ENCODE peak calls at places on chromosomes 16 and 17, in seven cellular contexts. A, R, V, T, F, S and O are unnamed samples.

GRCh38 chr17:61211233-61211632 is 188.4 kb upstream of the TBX2 start:
- DNase-seq in F (no peak), V (no peak), T (no peak), A (no peak), S (peak), R (no peak), O (no peak)

GRCh38 chr17:49574283-49574892 is 1.3 kb upstream of the NXPH3 start:
- DNase-seq in S (no peak), T (no peak), R (no peak), F (no peak), A (no peak), V (no peak), O (no peak)

GRCh38 chr16:68446941-68447675 is 1.2 kb downstream of the SMPD3 start:
- DNase-seq in V (peak), S (peak), A (no peak), R (no peak), T (no peak), F (no peak), O (no peak)

GRCh38 chr17:74950207-74950606 is 14.5 kb downstream of the OTOP3 start:
- DNase-seq in F (no peak), T (no peak), A (no peak), V (no peak), R (no peak), S (no peak), O (no peak)

GRCh38 chr17:45722161-45722560 is 62.0 kb upstream of the CRHR1 start:
- DNase-seq in V (peak), A (peak), F (no peak), S (peak), R (peak), T (no peak), O (peak)

GRCh38 chr16:52466998-52467397 is 79.9 kb downstream of the TOX3 start:
- DNase-seq in A (no peak), V (no peak), T (no peak), S (no peak), R (no peak), F (no peak), O (no peak)

GRCh38 chr17:35129154-35129972 is 7.9 kb downstream of the FNDC8 start:
- DNase-seq in T (no peak), R (no peak), F (no peak), A (peak), V (no peak), S (no peak), O (no peak)

GRCh38 chr17:62824290-62825135 is 16.4 kb upstream of the MARCHF10 start:
- DNase-seq in F (no peak), T (no peak), A (peak), S (peak), V (no peak), R (peak), O (no peak)

GRCh38 chr16:88703486-88704309 is 2.5 kb downstream of the RNF166 start:
- DNase-seq in F (no peak), T (peak), V (peak), R (no peak), S (no peak), A (no peak), O (no peak)

GRCh38 chr17:57944796-57945362 is 10.3 kb downstream of the CUEDC1 start:
- DNase-seq in V (no peak), A (no peak), R (no peak), F (no peak), T (no peak), S (no peak), O (no peak)

GRCh38 chr16:68644715-68645493 is at the start of gene CDH3:
- DNase-seq in T (peak), R (no peak), A (no peak), V (no peak), F (peak), S (peak), O (peak)

GRCh38 chr17:17416400-17417360 is 60.1 kb upstream of the MED9 start:
- DNase-seq in A (peak), T (peak), V (no peak), S (no peak), R (peak), F (no peak), O (no peak)

GRCh38 chr16:1225051-1225451 is at the start of gene TPSG1:
- DNase-seq in S (no peak), V (no peak), T (peak), R (no peak), F (no peak), A (no peak), O (no peak)

GRCh38 chr16:9159839-9160550 is 68.6 kb downstream of the HAPSTR1 start:
- DNase-seq in V (no peak), A (peak), S (peak), T (peak), F (peak), R (peak), O (peak)

GRCh38 chr17:73901661-73902415 is 257.6 kb upstream of the SDK2 start:
- DNase-seq in V (peak), A (no peak), R (no peak), T (peak), F (peak), S (peak), O (no peak)

GRCh38 chr16:24995469-24995868 is 19.7 kb downstream of the ARHGAP17 start:
- DNase-seq in S (no peak), V (no peak), F (no peak), R (peak), A (no peak), T (no peak), O (no peak)

GRCh38 chr17:48174833-48175232 is 67.3 kb downstream of the SNX11 start:
- DNase-seq in S (no peak), R (no peak), F (no peak), V (no peak), A (no peak), T (no peak), O (no peak)

GRCh38 chr16:81863630-81864352 is 84.7 kb downstream of the PLCG2 start:
- DNase-seq in F (no peak), A (no peak), T (no peak), V (no peak), S (peak), R (no peak), O (peak)

GRCh38 chr16:87248704-87249103 is 68.5 kb downstream of the C16orf95 start:
- DNase-seq in V (no peak), R (no peak), A (no peak), S (no peak), T (no peak), F (no peak), O (no peak)

GRCh38 chr16:19242987-19243386 is 42.5 kb upstream of the CLEC19A start:
- DNase-seq in F (no peak), S (no peak), T (no peak), V (no peak), A (no peak), R (peak), O (no peak)

GRCh38 chr17:76940738-76941350 is 72.6 kb downstream of the MGAT5B start:
- DNase-seq in R (peak), V (no peak), A (no peak), F (no peak), T (no peak), S (peak), O (no peak)

GRCh38 chr17:1188812-1189211 is 9.0 kb upstream of the ABR start:
- DNase-seq in S (no peak), F (no peak), A (peak), T (peak), R (no peak), V (no peak), O (no peak)

GRCh38 chr16:4800290-4801041 is 2.0 kb downstream of the ROGDI start:
- DNase-seq in A (no peak), V (peak), R (no peak), T (peak), S (no peak), F (no peak), O (peak)

GRCh38 chr17:953767-954166 is 25.8 kb downstream of the NXN start:
- DNase-seq in V (no peak), F (no peak), A (no peak), T (no peak), S (no peak), R (no peak), O (no peak)

GRCh38 chr17:74177018-74177450 is 26.4 kb upstream of the RPL38 start:
- DNase-seq in T (no peak), V (peak), S (no peak), F (no peak), A (peak), R (no peak), O (no peak)

GRCh38 chr17:142102-142661 is 4.8 kb downstream of the SCGB1C2 start:
- DNase-seq in R (peak), T (no peak), F (peak), S (no peak), V (peak), A (peak), O (no peak)

GRCh38 chr16:77408607-77409006 is 26.2 kb downstream of the ADAMTS18 start:
- DNase-seq in F (no peak), R (no peak), T (no peak), S (no peak), V (no peak), A (no peak), O (no peak)

GRCh38 chr17:1714488-1714979 is 4.4 kb upstream of the TLCD2 start:
- DNase-seq in F (peak), T (peak), V (peak), R (peak), S (peak), A (peak), O (no peak)

GRCh38 chr16:81634380-81635121 is 144.5 kb upstream of the PLCG2 start:
- DNase-seq in T (no peak), F (no peak), S (peak), V (no peak), R (no peak), A (peak), O (no peak)

GRCh38 chr17:55157165-55157564 is 107.6 kb upstream of the HLF start:
- DNase-seq in V (no peak), R (no peak), S (no peak), A (peak), F (no peak), T (no peak), O (no peak)

DNA sequence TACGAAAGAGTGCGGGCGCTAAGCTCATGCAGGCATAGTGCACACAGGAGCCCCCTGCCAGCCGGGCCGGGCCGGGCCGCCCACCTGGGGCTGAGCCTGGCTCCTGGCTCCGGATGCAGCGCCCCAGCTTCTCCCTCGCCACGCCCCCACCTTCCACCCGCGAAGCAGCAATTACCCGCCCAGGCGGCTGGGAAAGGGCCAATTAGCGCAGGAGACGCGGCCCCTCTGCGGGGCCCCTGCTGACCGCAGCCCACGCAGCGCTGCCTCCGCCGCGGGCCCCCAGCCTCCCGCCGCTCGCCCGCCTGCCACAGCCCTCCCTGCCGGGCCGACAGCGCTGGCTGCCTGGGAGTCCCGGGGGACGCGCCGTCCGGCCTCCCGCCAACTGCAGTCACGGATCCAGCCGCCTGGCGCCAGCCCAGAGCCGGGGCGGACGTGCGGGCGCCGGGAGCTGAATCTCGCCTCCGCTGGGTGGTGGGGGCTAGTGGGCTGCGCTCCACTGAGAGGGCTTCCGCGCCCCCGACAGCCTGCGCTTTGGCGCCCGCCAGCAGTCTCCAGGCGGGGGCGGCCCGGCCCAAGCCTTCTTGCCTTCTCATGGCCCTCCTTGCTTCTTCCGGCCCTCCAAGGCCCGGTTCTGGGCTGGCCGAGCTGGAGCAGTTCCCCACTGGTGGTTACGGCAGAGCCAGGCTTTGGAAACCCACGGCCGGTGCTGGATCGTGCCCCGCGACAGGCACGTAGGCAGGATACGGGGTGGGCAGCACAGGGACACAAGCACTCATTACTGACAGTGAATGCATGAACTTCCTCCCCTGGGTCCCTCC is 14.9 kb upstream of the CBFB start:
- DNase-seq in A (peak), V (peak), T (peak), F (peak), R (no peak), S (peak), O (peak)
- TF ChIP-seq CTCF in A (peak), V (peak), T (no peak), F (peak), R (no peak), S (peak), O (peak)

GRCh38 chr16:17270683-17271109 is 200.1 kb downstream of the XYLT1 start:
- DNase-seq in V (no peak), F (no peak), T (peak), S (no peak), A (no peak), R (no peak), O (no peak)

GRCh38 chr16:17272716-17273115 is 198.0 kb downstream of the XYLT1 start:
- DNase-seq in A (no peak), S (no peak), R (no peak), V (no peak), F (no peak), T (no peak), O (no peak)

GRCh38 chr16:17271687-17272086 is 199.1 kb downstream of the XYLT1 start:
- DNase-seq in A (peak), V (no peak), F (no peak), T (peak), R (no peak), S (no peak), O (no peak)

GRCh38 chr16:17269434-17269833 is 201.3 kb downstream of the XYLT1 start:
- DNase-seq in T (no peak), F (no peak), S (no peak), R (no peak), A (peak), V (no peak), O (no peak)

DNA sequence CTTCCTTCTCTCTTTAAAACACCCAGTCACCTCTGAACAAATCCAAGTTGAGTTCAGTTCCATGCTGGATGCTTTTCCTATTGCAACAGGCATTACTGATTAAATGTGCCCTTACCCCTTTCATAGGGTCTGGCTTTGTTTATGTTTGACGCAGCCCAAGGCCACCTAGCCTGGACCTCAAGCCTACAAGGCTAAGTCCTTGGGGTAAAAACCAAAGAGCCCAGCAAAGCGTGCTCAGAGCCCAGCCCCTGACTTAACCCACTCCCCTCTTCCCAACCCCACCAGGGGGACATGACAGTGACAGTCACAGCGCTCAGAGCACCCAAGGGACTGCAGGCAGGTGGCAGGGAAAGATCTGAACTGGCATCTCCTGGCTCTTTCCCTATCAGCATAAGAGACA is 200.6 kb downstream of the XYLT1 start:
- DNase-seq in A (no peak), R (no peak), V (no peak), S (no peak), T (no peak), F (no peak), O (no peak)
- TF ChIP-seq CTCF in A (no peak), R (no peak), V (no peak), S (no peak), T (no peak), F (no peak), O (no peak)

DNA sequence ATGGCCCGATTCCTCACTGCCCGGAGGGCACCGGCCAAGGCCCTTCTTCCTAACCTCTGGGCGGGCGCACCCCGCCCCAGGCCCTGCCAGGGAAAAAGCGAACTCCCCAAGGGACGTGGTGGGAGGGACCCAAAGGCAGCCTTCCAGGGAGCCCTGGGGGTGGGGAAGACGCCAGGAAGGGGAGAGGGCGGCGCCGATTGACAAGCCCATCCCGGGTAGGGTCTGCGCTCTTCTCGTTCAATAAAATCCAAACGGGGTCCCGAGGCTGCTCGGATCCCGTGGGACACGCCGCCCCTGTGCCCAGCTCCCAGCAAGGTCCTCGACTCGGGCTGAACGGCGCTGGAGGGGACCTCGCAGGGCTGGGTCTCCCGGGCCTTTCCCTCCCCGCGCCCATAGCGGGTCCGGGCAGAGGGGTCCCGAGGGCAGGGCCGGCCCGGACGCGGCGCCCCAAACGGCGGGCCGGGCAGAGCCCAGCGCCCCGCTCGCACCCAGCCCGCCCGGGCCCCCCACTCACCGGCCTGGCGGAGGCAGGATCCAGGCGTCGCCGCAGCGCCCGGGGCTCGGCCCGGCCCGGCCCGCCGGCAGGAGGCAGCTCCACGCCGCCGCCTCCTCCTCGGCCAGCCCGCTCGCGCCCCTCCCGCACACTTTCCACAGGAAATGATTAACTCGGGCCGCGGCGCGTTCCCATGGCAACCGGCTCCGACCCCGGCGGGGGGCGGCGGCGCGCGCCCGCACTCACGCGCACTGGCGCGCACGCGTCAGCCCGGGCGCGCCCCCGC is at the start of gene KIFC3:
- DNase-seq in A (peak), F (peak), R (peak), T (peak), S (peak), V (peak), O (peak)
- TF ChIP-seq CTCF in A (peak), F (peak), R (peak), T (no peak), S (no peak), V (no peak), O (no peak)

DNA sequence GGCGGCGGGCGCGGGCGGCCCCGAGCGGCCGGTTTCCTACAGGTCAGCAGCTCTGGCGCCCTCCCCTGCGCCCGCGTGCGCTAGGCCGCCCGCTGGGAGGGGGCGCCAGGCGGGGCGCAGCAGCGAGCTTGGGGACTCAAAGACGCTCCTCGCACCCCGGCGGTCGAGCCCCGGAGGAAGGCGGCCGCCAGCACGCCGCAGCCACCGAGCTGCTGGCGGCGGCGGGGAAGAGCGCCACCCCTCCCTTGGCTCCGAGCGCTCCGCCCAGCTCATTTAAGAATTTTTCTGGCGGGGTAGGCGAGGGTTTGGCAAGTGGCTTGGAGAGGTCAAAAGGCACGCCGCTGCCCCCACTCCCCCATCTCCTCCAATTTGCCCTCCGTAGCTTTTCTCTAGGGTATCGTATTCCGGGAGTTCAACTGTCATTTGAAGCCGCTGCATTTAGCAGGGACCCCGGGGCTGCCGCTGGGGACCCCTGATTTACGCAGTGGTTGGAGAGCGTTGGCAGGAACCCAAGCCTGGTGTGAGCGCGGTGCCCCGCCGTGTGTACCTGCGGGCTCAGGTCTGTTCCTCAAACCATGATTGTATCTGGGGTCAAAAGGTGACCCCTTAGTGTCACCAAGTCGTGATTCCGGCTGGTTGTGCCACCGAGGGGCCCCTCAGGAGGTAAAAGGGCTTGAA is 59.5 kb upstream of the GSE1 start:
- DNase-seq in F (peak), V (peak), R (peak), S (no peak), T (peak), A (peak), O (peak)
- TF ChIP-seq CTCF in F (peak), V (no peak), R (peak), S (peak), T (no peak), A (peak), O (peak)